ENCODE peak calls at places on chromosomes 11 and 22, in ten cellular contexts. H, B, G, J, K, Q, A, N, R and P are unnamed samples.

GRCh38 chr22:34414467-34415440 is 494.5 kb upstream of the LARGE1 start:
- DNase-seq in H (no peak), B (peak), G (no peak), J (no peak), K (peak), Q (no peak), A (peak), N (no peak), R (peak), P (peak)

GRCh38 chr11:114412946-114413345 is 12.5 kb downstream of the RBM7 start:
- DNase-seq in H (no peak), B (no peak), G (no peak), J (no peak), K (no peak), Q (no peak), A (no peak), N (no peak), R (no peak), P (no peak)

GRCh38 chr22:20998411-20999336 is 3.2 kb downstream of the THAP7 start:
- DNase-seq in H (no peak), B (peak), G (no peak), J (no peak), K (no peak), Q (no peak), A (no peak), N (no peak), R (peak), P (no peak)

GRCh38 chr11:102513869-102514268 is 16.7 kb downstream of the MMP7 start:
- DNase-seq in H (peak), B (peak), G (no peak), J (no peak), K (no peak), Q (peak), A (peak), N (no peak), R (no peak), P (peak)

GRCh38 chr22:50282361-50283144 is 12.4 kb upstream of the MAPK11 start:
- DNase-seq in H (no peak), B (peak), G (no peak), J (no peak), K (no peak), Q (no peak), A (peak), N (no peak), R (no peak), P (peak)

GRCh38 chr11:75400110-75400865 is 970 bp downstream of the RPS3 start:
- DNase-seq in H (no peak), B (no peak), G (no peak), J (no peak), K (no peak), Q (no peak), A (no peak), N (no peak), R (peak), P (no peak)

GRCh38 chr11:46659908-46660307 is 40.5 kb downstream of the ARHGAP1 start:
- DNase-seq in H (peak), B (peak), G (no peak), J (no peak), K (no peak), Q (peak), A (no peak), N (no peak), R (no peak), P (no peak)

GRCh38 chr11:77127674-77127968 is 425 bp upstream of the MYO7A start:
- DNase-seq in H (no peak), B (no peak), G (no peak), J (no peak), K (peak), Q (no peak), A (no peak), N (no peak), R (no peak), P (no peak)

GRCh38 chr11:94732617-94733292 is 35.4 kb upstream of the AMOTL1 start:
- DNase-seq in H (peak), B (peak), G (no peak), J (peak), K (no peak), Q (no peak), A (no peak), N (no peak), R (no peak), P (peak)

GRCh38 chr11:69652999-69653398 is 12.0 kb downstream of the CCND1 start:
- DNase-seq in H (no peak), B (no peak), G (no peak), J (no peak), K (no peak), Q (no peak), A (no peak), N (no peak), R (no peak), P (no peak)

GRCh38 chr11:122509899-122510298 is 145.6 kb upstream of the UBASH3B start:
- DNase-seq in H (no peak), B (no peak), G (no peak), J (no peak), K (no peak), Q (no peak), A (no peak), N (no peak), R (no peak), P (no peak)

GRCh38 chr11:94400839-94401772 is at the start of gene GPR83:
- DNase-seq in H (no peak), B (peak), G (no peak), J (peak), K (peak), Q (no peak), A (no peak), N (no peak), R (no peak), P (peak)

GRCh38 chr11:60939301-60939700 is 12.7 kb downstream of the SLC15A3 start:
- DNase-seq in H (no peak), B (no peak), G (peak), J (no peak), K (no peak), Q (no peak), A (no peak), N (no peak), R (no peak), P (no peak)

GRCh38 chr22:28498044-28498443 is 181.6 kb downstream of the TTC28 start:
- DNase-seq in H (no peak), B (no peak), G (no peak), J (no peak), K (no peak), Q (no peak), A (no peak), N (no peak), R (no peak), P (no peak)

GRCh38 chr22:42080287-42080686 is 787 bp downstream of the SMDT1 start:
- DNase-seq in H (no peak), B (peak), G (no peak), J (no peak), K (peak), Q (no peak), A (peak), N (no peak), R (peak), P (peak)

GRCh38 chr22:36257308-36257707 is 4.4 kb downstream of the APOL1 start:
- DNase-seq in H (no peak), B (no peak), G (no peak), J (no peak), K (no peak), Q (no peak), A (no peak), N (no peak), R (no peak), P (no peak)

GRCh38 chr11:61787928-61788491 is 4.4 kb downstream of the TMEM258 start:
- DNase-seq in H (no peak), B (peak), G (no peak), J (no peak), K (peak), Q (no peak), A (no peak), N (no peak), R (peak), P (no peak)

GRCh38 chr22:48340727-48341709 is 1486.7 kb downstream of the BRD1 start:
- DNase-seq in H (peak), B (no peak), G (no peak), J (no peak), K (no peak), Q (no peak), A (no peak), N (no peak), R (no peak), P (no peak)

GRCh38 chr22:50260801-50261614 is 475 bp downstream of the MAPK12 start:
- DNase-seq in H (no peak), B (peak), G (peak), J (no peak), K (peak), Q (no peak), A (no peak), N (no peak), R (peak), P (peak)

GRCh38 chr22:42313204-42313603 is 42.8 kb upstream of the TCF20 start:
- DNase-seq in H (no peak), B (no peak), G (no peak), J (no peak), K (no peak), Q (no peak), A (no peak), N (no peak), R (no peak), P (no peak)

GRCh38 chr11:31817621-31818493 is 6.7 kb upstream of the PAX6 start:
- DNase-seq in H (no peak), B (peak), G (no peak), J (no peak), K (no peak), Q (no peak), A (no peak), N (no peak), R (no peak), P (no peak)

GRCh38 chr22:30227438-30228228 is 18.9 kb downstream of the LIF start:
- DNase-seq in H (no peak), B (no peak), G (no peak), J (no peak), K (no peak), Q (no peak), A (no peak), N (no peak), R (no peak), P (no peak)

GRCh38 chr22:47736166-47737034 is 974.0 kb downstream of the TBC1D22A start:
- DNase-seq in H (no peak), B (no peak), G (no peak), J (no peak), K (no peak), Q (no peak), A (peak), N (no peak), R (no peak), P (no peak)

GRCh38 chr11:120657306-120658070 is 145.9 kb downstream of the GRIK4 start:
- DNase-seq in H (no peak), B (no peak), G (no peak), J (no peak), K (no peak), Q (no peak), A (no peak), N (no peak), R (no peak), P (no peak)

GRCh38 chr11:68839953-68840641 is 1.6 kb downstream of the CPT1A start:
- DNase-seq in H (no peak), B (peak), G (no peak), J (no peak), K (peak), Q (no peak), A (no peak), N (no peak), R (peak), P (no peak)

GRCh38 chr11:133947298-133947905 is 9.4 kb downstream of the IGSF9B start:
- DNase-seq in H (no peak), B (peak), G (no peak), J (peak), K (peak), Q (no peak), A (no peak), N (peak), R (peak), P (peak)

GRCh38 chr11:11843233-11843632 is 1.5 kb downstream of the USP47 start:
- DNase-seq in H (no peak), B (peak), G (no peak), J (no peak), K (peak), Q (no peak), A (peak), N (no peak), R (peak), P (no peak)

GRCh38 chr11:6757373-6757967 is 14.3 kb downstream of the OR2AG2 start:
- DNase-seq in H (no peak), B (peak), G (peak), J (peak), K (peak), Q (no peak), A (peak), N (peak), R (peak), P (peak)

GRCh38 chr22:27387561-27387960 is 414.0 kb downstream of the MN1 start:
- DNase-seq in H (no peak), B (no peak), G (no peak), J (no peak), K (no peak), Q (no peak), A (no peak), N (no peak), R (no peak), P (no peak)

GRCh38 chr11:2898366-2899079 is 12.9 kb upstream of the CDKN1C start:
- DNase-seq in H (peak), B (peak), G (peak), J (peak), K (no peak), Q (no peak), A (no peak), N (peak), R (no peak), P (peak)

GRCh38 chr11:123516238-123516637 is 86.2 kb downstream of the GRAMD1B start:
- DNase-seq in H (no peak), B (no peak), G (no peak), J (no peak), K (no peak), Q (no peak), A (no peak), N (no peak), R (no peak), P (no peak)

GRCh38 chr11:58286249-58286648 is 18.2 kb upstream of the OR10W1 start:
- DNase-seq in H (no peak), B (peak), G (no peak), J (no peak), K (peak), Q (no peak), A (no peak), N (no peak), R (peak), P (no peak)

GRCh38 chr22:27197618-27198017 is 540.2 kb downstream of the MIAT start:
- DNase-seq in H (no peak), B (no peak), G (no peak), J (no peak), K (no peak), Q (no peak), A (no peak), N (no peak), R (peak), P (no peak)

GRCh38 chr11:57530215-57530595 is 349 bp downstream of the TIMM10 start:
- DNase-seq in H (no peak), B (no peak), G (peak), J (no peak), K (no peak), Q (no peak), A (no peak), N (no peak), R (peak), P (no peak)

GRCh38 chr11:72040497-72041363 is 39.6 kb downstream of the NUMA1 start:
- DNase-seq in H (peak), B (peak), G (peak), J (peak), K (peak), Q (peak), A (peak), N (peak), R (peak), P (peak)

GRCh38 chr11:72038491-72038890 is 39.8 kb downstream of the IL18BP start:
- DNase-seq in H (peak), B (peak), G (peak), J (peak), K (no peak), Q (peak), A (peak), N (no peak), R (no peak), P (peak)

GRCh38 chr11:72039108-72039850 is 40.6 kb downstream of the IL18BP start:
- DNase-seq in H (no peak), B (peak), G (no peak), J (no peak), K (peak), Q (no peak), A (peak), N (no peak), R (no peak), P (peak)

GRCh38 chr11:72041364-72042058 is 38.8 kb downstream of the NUMA1 start:
- DNase-seq in H (peak), B (peak), G (peak), J (peak), K (peak), Q (peak), A (peak), N (peak), R (no peak), P (peak)

GRCh38 chr11:72042059-72042425 is 38.3 kb downstream of the NUMA1 start:
- DNase-seq in H (no peak), B (no peak), G (no peak), J (no peak), K (no peak), Q (no peak), A (no peak), N (no peak), R (no peak), P (no peak)
- H3K27ac ChIP-seq in H (peak), B (peak), G (peak), J (peak), K (peak), Q (peak), A (peak), N (peak), R (no peak), P (peak)

GRCh38 chr11:34278708-34279297 is 79.0 kb downstream of the ABTB2 start:
- DNase-seq in H (no peak), B (no peak), G (no peak), J (no peak), K (no peak), Q (no peak), A (no peak), N (no peak), R (no peak), P (peak)
- H3K4me3 ChIP-seq in H (no peak), B (no peak), G (no peak), J (no peak), K (no peak), Q (no peak), A (no peak), N (no peak), R (no peak), P (no peak)

GRCh38 chr11:63919267-63920125 is 2.5 kb upstream of the RCOR2 start:
- DNase-seq in H (no peak), B (no peak), G (no peak), J (peak), K (peak), Q (no peak), A (no peak), N (no peak), R (no peak), P (no peak)
- H3K27ac ChIP-seq in H (peak), B (no peak), G (peak), J (peak), K (peak), Q (no peak), A (peak), N (no peak), R (no peak), P (no peak)

GRCh38 chr11:13667245-13667644 is 1.2 kb upstream of the FAR1 start:
- DNase-seq in H (no peak), B (peak), G (no peak), J (no peak), K (no peak), Q (no peak), A (no peak), N (no peak), R (peak), P (no peak)
- H3K4me3 ChIP-seq in H (peak), B (peak), G (no peak), J (peak), K (peak), Q (no peak), A (no peak), N (peak), R (peak), P (no peak)

GRCh38 chr11:1271406-1271805 is 38.0 kb downstream of the TOLLIP start:
- DNase-seq in H (no peak), B (no peak), G (no peak), J (no peak), K (no peak), Q (no peak), A (no peak), N (no peak), R (no peak), P (no peak)

GRCh38 chr11:1274501-1274900 is 34.9 kb downstream of the TOLLIP start:
- DNase-seq in H (no peak), B (no peak), G (no peak), J (no peak), K (no peak), Q (no peak), A (no peak), N (no peak), R (no peak), P (no peak)

GRCh38 chr11:1271002-1271401 is 38.4 kb downstream of the TOLLIP start:
- DNase-seq in H (no peak), B (peak), G (no peak), J (no peak), K (peak), Q (no peak), A (no peak), N (no peak), R (no peak), P (peak)

GRCh38 chr11:1271927-1272326 is 37.5 kb downstream of the TOLLIP start:
- DNase-seq in H (no peak), B (no peak), G (no peak), J (no peak), K (no peak), Q (no peak), A (no peak), N (no peak), R (no peak), P (no peak)

GRCh38 chr11:1272531-1272930 is 36.9 kb downstream of the TOLLIP start:
- DNase-seq in H (no peak), B (no peak), G (no peak), J (no peak), K (no peak), Q (no peak), A (no peak), N (no peak), R (no peak), P (no peak)
- H3K27ac ChIP-seq in H (no peak), B (no peak), G (no peak), J (no peak), K (no peak), Q (no peak), A (no peak), N (no peak), R (no peak), P (no peak)

GRCh38 chr11:111573821-111574249 is 28.4 kb upstream of the SIK2 start:
- DNase-seq in H (no peak), B (no peak), G (no peak), J (no peak), K (no peak), Q (no peak), A (no peak), N (no peak), R (peak), P (no peak)
- H3K4me3 ChIP-seq in H (no peak), B (peak), G (no peak), J (peak), K (no peak), Q (no peak), A (no peak), N (no peak), R (peak), P (no peak)

GRCh38 chr22:22398530-22399327 is 109.8 kb downstream of the ZNF280B start:
- DNase-seq in H (no peak), B (no peak), G (no peak), J (no peak), K (no peak), Q (no peak), A (no peak), N (no peak), R (no peak), P (no peak)
- H3K27ac ChIP-seq in H (no peak), B (no peak), G (no peak), J (peak), K (no peak), Q (no peak), A (no peak), N (no peak), R (no peak), P (no peak)

GRCh38 chr22:25068701-25069100 is 116.2 kb downstream of the KIAA1671 start:
- DNase-seq in H (no peak), B (no peak), G (no peak), J (no peak), K (no peak), Q (no peak), A (no peak), N (no peak), R (no peak), P (no peak)
- H3K4me3 ChIP-seq in H (no peak), B (no peak), G (no peak), J (no peak), K (no peak), Q (no peak), A (no peak), N (peak), R (no peak), P (no peak)

DNA sequence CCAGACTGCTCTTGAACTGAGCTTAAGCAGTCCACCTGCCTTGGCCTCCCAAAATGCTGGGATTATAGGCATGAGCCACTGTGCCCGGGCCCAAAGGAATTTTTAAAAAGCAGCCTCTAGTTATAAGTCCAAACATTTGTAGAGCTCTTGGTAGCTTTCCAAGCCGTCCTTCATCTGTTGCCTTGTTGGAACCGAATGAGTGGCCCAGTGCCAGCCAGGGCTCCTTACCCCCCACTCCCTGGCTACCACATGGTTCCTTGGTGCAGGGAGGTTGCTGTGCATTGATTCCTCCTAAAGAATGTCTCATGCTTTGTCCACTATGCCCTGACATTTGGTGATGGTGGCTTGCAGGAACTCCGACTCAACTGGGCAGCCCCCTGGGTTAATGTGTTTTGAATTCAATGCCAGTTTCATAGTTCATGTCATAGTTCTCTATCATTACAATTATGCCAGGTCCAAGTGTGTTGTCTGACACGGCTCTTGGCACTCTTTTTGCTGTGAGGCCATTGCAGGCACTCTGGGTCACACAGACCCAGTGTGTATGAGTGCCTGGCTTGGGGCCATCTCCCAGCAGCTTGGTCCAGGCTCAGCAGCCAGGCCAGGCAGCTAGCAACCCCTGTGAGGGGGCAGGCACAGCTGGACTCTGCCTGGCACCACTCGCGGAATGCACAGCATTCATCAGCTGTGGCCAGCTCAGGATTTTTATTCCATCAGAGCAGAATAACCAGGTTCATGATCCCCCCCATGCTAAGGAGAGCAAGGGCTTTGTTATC is 13.3 kb upstream of the MICALL1 start:
- DNase-seq in H (peak), B (no peak), G (peak), J (peak), K (no peak), Q (no peak), A (no peak), N (no peak), R (no peak), P (peak)
- H3K27ac ChIP-seq in H (peak), B (no peak), G (peak), J (peak), K (no peak), Q (no peak), A (peak), N (no peak), R (no peak), P (peak)